ENCODE peak calls at places on chromosomes 6 and 20, in eight cellular contexts. J, M, F, Q, I, T, P and S are unnamed samples.

GRCh38 chr6:133432021-133432989 is 191.1 kb downstream of the EYA4 start:
- DNase-seq in J (peak), M (no peak), F (no peak), Q (no peak), I (no peak), T (no peak), P (no peak), S (peak)

GRCh38 chr6:92770540-92770939 is 648.8 kb downstream of the EPHA7 start:
- DNase-seq in J (no peak), M (no peak), F (no peak), Q (no peak), I (no peak), T (no peak), P (no peak), S (no peak)

GRCh38 chr6:89411269-89412070 is 603 bp downstream of the RRAGD start:
- DNase-seq in J (peak), M (peak), F (peak), Q (peak), I (peak), T (peak), P (no peak), S (peak)

GRCh38 chr6:17932362-17932852 is 55.0 kb downstream of the KIF13A start:
- DNase-seq in J (no peak), M (no peak), F (no peak), Q (peak), I (no peak), T (no peak), P (peak), S (no peak)

GRCh38 chr6:111625099-111625416 is 19.4 kb upstream of the TRAF3IP2 start:
- DNase-seq in J (no peak), M (no peak), F (peak), Q (no peak), I (no peak), T (no peak), P (no peak), S (peak)

GRCh38 chr20:25470045-25470444 is 62.6 kb downstream of the GINS1 start:
- DNase-seq in J (no peak), M (no peak), F (no peak), Q (peak), I (no peak), T (no peak), P (peak), S (peak)

GRCh38 chr20:32524871-32525501 is 60.1 kb downstream of the NOL4L start:
- DNase-seq in J (no peak), M (peak), F (no peak), Q (no peak), I (no peak), T (peak), P (no peak), S (peak)

GRCh38 chr6:2450546-2450945 is 205.1 kb upstream of the GMDS start:
- DNase-seq in J (peak), M (no peak), F (no peak), Q (no peak), I (no peak), T (no peak), P (peak), S (peak)

GRCh38 chr6:52132326-52132725 is 44.9 kb upstream of the PKHD1 start:
- DNase-seq in J (no peak), M (no peak), F (no peak), Q (no peak), I (no peak), T (no peak), P (no peak), S (no peak)

GRCh38 chr6:69693749-69694148 is 103.1 kb downstream of the LMBRD1 start:
- DNase-seq in J (no peak), M (no peak), F (no peak), Q (peak), I (no peak), T (no peak), P (peak), S (no peak)

GRCh38 chr6:77463308-77463880 is at the start of gene HTR1B:
- DNase-seq in J (no peak), M (no peak), F (peak), Q (peak), I (no peak), T (no peak), P (peak), S (no peak)

GRCh38 chr6:73714227-73714626 is 18.2 kb downstream of the CD109 start:
- DNase-seq in J (no peak), M (no peak), F (no peak), Q (no peak), I (no peak), T (no peak), P (no peak), S (no peak)

GRCh38 chr6:83183082-83183828 is 9.8 kb downstream of the PGM3 start:
- DNase-seq in J (no peak), M (no peak), F (no peak), Q (peak), I (no peak), T (no peak), P (peak), S (no peak)

GRCh38 chr6:100347901-100348550 is 116.7 kb downstream of the SIM1 start:
- DNase-seq in J (no peak), M (no peak), F (no peak), Q (peak), I (no peak), T (no peak), P (peak), S (no peak)

GRCh38 chr6:125301435-125302391 is at the start of gene HDDC2:
- DNase-seq in J (peak), M (peak), F (peak), Q (peak), I (peak), T (peak), P (peak), S (peak)

GRCh38 chr20:14700641-14700965 is 363.2 kb upstream of the FLRT3 start:
- DNase-seq in J (no peak), M (no peak), F (no peak), Q (peak), I (no peak), T (no peak), P (peak), S (peak)

GRCh38 chr20:39880890-39881289 is 808.1 kb downstream of the MAFB start:
- DNase-seq in J (peak), M (no peak), F (no peak), Q (peak), I (no peak), T (no peak), P (no peak), S (peak)

GRCh38 chr6:39203804-39204495 is 25.3 kb downstream of the KCNK5 start:
- DNase-seq in J (no peak), M (no peak), F (no peak), Q (no peak), I (no peak), T (no peak), P (no peak), S (no peak)

GRCh38 chr6:31702421-31702818 is 704 bp downstream of the ABHD16A start:
- DNase-seq in J (no peak), M (no peak), F (no peak), Q (no peak), I (no peak), T (no peak), P (no peak), S (no peak)

GRCh38 chr20:363319-364078 is 16.6 kb downstream of the NRSN2 start:
- DNase-seq in J (no peak), M (no peak), F (no peak), Q (peak), I (no peak), T (no peak), P (peak), S (no peak)

GRCh38 chr20:9440891-9441290 is 73.5 kb upstream of the LAMP5 start:
- DNase-seq in J (no peak), M (no peak), F (no peak), Q (no peak), I (no peak), T (no peak), P (peak), S (no peak)

GRCh38 chr6:121584591-121585369 is 149.3 kb downstream of the GJA1 start:
- DNase-seq in J (no peak), M (no peak), F (no peak), Q (peak), I (no peak), T (no peak), P (no peak), S (no peak)